ENCODE peak calls at places on chromosomes 16 and 17, in four cellular contexts. N is CD8-positive, alpha-beta memory T cell; J is RWPE1; P is GM10248. Z is an unnamed sample.

GRCh38 chr16:69799601-69800000 is 37.5 kb downstream of the WWP2 start:
- DNase-seq in N (no peak), P (no peak), J (no peak), Z (no peak)

GRCh38 chr17:68310141-68310540 is 18.8 kb downstream of the ARSG start:
- DNase-seq in N (no peak), P (no peak), J (no peak), Z (peak; percentile 91)

GRCh38 chr17:47959825-47960655 is 2.4 kb upstream of the PRR15L start:
- DNase-seq in J (no peak), P (no peak), N (no peak), Z (no peak)

GRCh38 chr16:35134471-35134870 is 1675.1 kb downstream of the TP53TG3F start:
- DNase-seq in J (peak; percentile 15), P (no peak), N (no peak), Z (no peak)

GRCh38 chr16:53501216-53501859 is 1.7 kb downstream of the AKTIP start:
- DNase-seq in N (no peak), P (no peak), J (no peak), Z (no peak)

GRCh38 chr16:25832288-25832687 is 140.5 kb downstream of the HS3ST4 start:
- DNase-seq in N (no peak), P (no peak), J (no peak), Z (no peak)

GRCh38 chr17:57533684-57534305 is 211.3 kb downstream of the CCDC182 start:
- DNase-seq in N (no peak), J (no peak), P (no peak), Z (no peak)

GRCh38 chr17:8164815-8165131 is 2.0 kb upstream of the VAMP2 start:
- DNase-seq in N (no peak), J (no peak), P (no peak), Z (no peak)

GRCh38 chr17:39618252-39618913 is 8.4 kb upstream of the PPP1R1B start:
- DNase-seq in J (peak; percentile 59), N (no peak), P (no peak), Z (peak; percentile 50)

GRCh38 chr17:8611135-8611534 is 19.4 kb downstream of the MYH10 start:
- DNase-seq in J (no peak), N (no peak), P (no peak), Z (no peak)

GRCh38 chr16:85286066-85286712 is 173.9 kb upstream of the CIBAR2 start:
- DNase-seq in P (no peak), J (no peak), N (no peak), Z (peak; percentile 37)

GRCh38 chr16:31382485-31383161 is 10.5 kb upstream of the ITGAD start:
- DNase-seq in J (peak; percentile 67), P (peak; percentile 83), N (peak; percentile 59), Z (peak; percentile 26)